ENCODE peak calls at places on chromosomes 12 and 14, in eight cellular contexts. I is astrocyte, L is breast epithelium, K is BE2C, Y is ovary, U is A549, F is BJ, X is endodermal cell. T is an unnamed sample.

GRCh38 chr12:116558280-116559079 is 701 bp upstream of the MAP1LC3B2 start:
- DNase-seq in I (no peak), L (no peak), K (no peak), Y (no peak), U (no peak), F (no peak), X (no peak), T (no peak)

GRCh38 chr14:58737511-58737910 is 99.7 kb downstream of the DACT1 start:
- DNase-seq in I (no peak), L (no peak), K (no peak), Y (no peak), U (no peak), F (no peak), X (no peak), T (no peak)

GRCh38 chr12:33588082-33588712 is 148.6 kb upstream of the SYT10 start:
- DNase-seq in I (peak; percentile 79), L (no peak), K (no peak), Y (no peak), U (peak; percentile 49), F (no peak), X (peak; percentile 61), T (no peak)

GRCh38 chr12:132166801-132167591 is 22.7 kb downstream of the NOC4L start:
- DNase-seq in I (no peak), L (no peak), K (no peak), Y (no peak), U (no peak), F (no peak), X (no peak), T (no peak)

GRCh38 chr12:42325326-42325775 is 543 bp downstream of the ZCRB1 start:
- DNase-seq in I (no peak), L (no peak), K (no peak), Y (no peak), U (no peak), F (no peak), X (no peak), T (no peak)

GRCh38 chr14:106347890-106348755 is 821.7 kb downstream of the TMEM121 start:
- DNase-seq in I (no peak), L (no peak), K (no peak), Y (no peak), U (no peak), F (no peak), X (peak; percentile 48), T (no peak)

GRCh38 chr12:52126050-52126604 is 46.6 kb downstream of the SMIM41 start:
- DNase-seq in I (no peak), L (peak; percentile 31), K (peak; percentile 76), Y (no peak), U (no peak), F (no peak), X (peak; percentile 52), T (no peak)

GRCh38 chr12:118052324-118053070 is 8.5 kb downstream of the WSB2 start:
- DNase-seq in I (peak; percentile 98), L (peak; percentile 85), K (no peak), Y (peak; percentile 67), U (peak; percentile 96), F (peak; percentile 96), X (peak; percentile 63), T (no peak)

GRCh38 chr12:26293612-26294011 is 98.2 kb downstream of the SSPN start:
- DNase-seq in I (peak; percentile 62), L (no peak), K (no peak), Y (no peak), U (no peak), F (no peak), X (no peak), T (no peak)

GRCh38 chr12:26298785-26299621 is 103.6 kb downstream of the SSPN start:
- DNase-seq in I (peak; percentile 88), L (no peak), K (no peak), Y (no peak), U (peak; percentile 52), F (peak; percentile 65), X (no peak), T (no peak)

GRCh38 chr12:26292596-26292995 is 97.2 kb downstream of the SSPN start:
- DNase-seq in I (no peak), L (no peak), K (no peak), Y (no peak), U (no peak), F (no peak), X (no peak), T (no peak)

GRCh38 chr12:26297386-26298070 is 102.2 kb downstream of the SSPN start:
- DNase-seq in I (peak; percentile 76), L (no peak), K (no peak), Y (no peak), U (no peak), F (no peak), X (no peak), T (no peak)

GRCh38 chr12:26295001-26295400 is 99.6 kb downstream of the SSPN start:
- DNase-seq in I (no peak), L (no peak), K (no peak), Y (no peak), U (no peak), F (no peak), X (no peak), T (no peak)
- TF ChIP-seq CTCF in I (no peak), L (no peak), K (no peak), Y (no peak), U (no peak), F (no peak), X (no peak), T (no peak)

GRCh38 chr14:72782182-72782508 is 111.8 kb downstream of the DPF3 start:
- DNase-seq in I (no peak), L (no peak), K (no peak), Y (no peak), U (no peak), F (no peak), X (no peak), T (no peak)

GRCh38 chr14:72779679-72780078 is 114.2 kb downstream of the DPF3 start:
- DNase-seq in I (no peak), L (no peak), K (no peak), Y (no peak), U (no peak), F (no peak), X (peak; percentile 25), T (no peak)

GRCh38 chr14:72780771-72781170 is 113.1 kb downstream of the DPF3 start:
- DNase-seq in I (peak; percentile 81), L (no peak), K (no peak), Y (no peak), U (no peak), F (peak; percentile 61), X (no peak), T (no peak)

GRCh38 chr14:72782817-72783216 is 111.1 kb downstream of the DPF3 start:
- DNase-seq in I (no peak), L (no peak), K (no peak), Y (no peak), U (no peak), F (no peak), X (no peak), T (no peak)

DNA sequence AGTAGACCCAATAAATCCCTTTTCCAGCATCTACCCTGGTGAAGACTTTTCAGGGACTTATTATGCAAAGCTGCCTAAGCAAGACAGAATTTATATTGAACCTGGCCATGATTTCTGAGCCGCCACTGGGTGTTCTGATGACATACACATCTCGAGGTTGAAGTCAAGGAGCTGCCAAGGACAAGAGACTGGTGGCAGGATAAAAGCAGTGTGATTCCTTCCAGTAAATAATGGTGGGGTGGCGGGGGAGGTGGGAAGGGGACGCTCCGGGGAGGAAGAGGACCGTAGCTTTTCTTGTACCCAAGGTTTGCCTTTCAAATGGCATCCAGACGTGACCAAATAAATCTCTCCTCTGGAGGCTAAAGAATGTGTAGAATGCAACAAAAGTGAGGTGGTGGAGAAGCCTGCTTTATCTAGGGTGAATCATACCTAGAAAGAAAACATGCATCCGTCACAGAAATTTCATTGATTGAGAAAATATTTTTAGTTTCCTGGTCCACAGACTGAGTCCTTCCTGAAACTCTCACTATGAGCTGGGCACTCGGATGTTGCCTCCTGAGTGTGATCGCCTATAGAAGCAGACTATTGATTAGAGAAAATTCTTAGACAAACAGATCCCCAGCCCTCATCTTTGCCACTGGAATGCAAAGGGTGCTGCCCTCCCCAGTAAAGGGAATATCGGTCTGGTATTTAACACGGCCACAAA is 112.3 kb downstream of the DPF3 start:
- DNase-seq in I (peak; percentile 88), L (no peak), K (no peak), Y (no peak), U (peak; percentile 51), F (no peak), X (peak; percentile 30), T (no peak)
- TF ChIP-seq CTCF in I (no peak), L (no peak), K (no peak), Y (no peak), U (no peak), F (no peak), X (no peak), T (no peak)

GRCh38 chr12:6369916-6370575 is 5.3 kb downstream of the SCNN1A start:
- DNase-seq in I (no peak), L (no peak), K (no peak), Y (no peak), U (peak; percentile 60), F (no peak), X (peak; percentile 43), T (no peak)

GRCh38 chr12:6373022-6373787 is 2.2 kb downstream of the SCNN1A start:
- DNase-seq in I (no peak), L (no peak), K (no peak), Y (no peak), U (no peak), F (no peak), X (no peak), T (no peak)

GRCh38 chr12:6370576-6370935 is 4.8 kb downstream of the SCNN1A start:
- DNase-seq in I (no peak), L (no peak), K (no peak), Y (no peak), U (no peak), F (no peak), X (peak; percentile 69), T (no peak)

GRCh38 chr12:6372403-6373003 is 2.9 kb downstream of the SCNN1A start:
- DNase-seq in I (peak; percentile 80), L (peak; percentile 76), K (no peak), Y (no peak), U (peak; percentile 94), F (peak; percentile 77), X (peak; percentile 82), T (no peak)

GRCh38 chr12:6370994-6371754 is 4.2 kb downstream of the SCNN1A start:
- DNase-seq in I (peak; percentile 76), L (no peak), K (no peak), Y (no peak), U (peak; percentile 99), F (no peak), X (peak; percentile 100), T (no peak)
- TF ChIP-seq CTCF in I (peak; percentile 13), L (peak; percentile 32), K (peak; percentile 22), Y (no peak), U (peak; percentile 28), F (peak; percentile 30), X (peak; percentile 87), T (no peak)

DNA sequence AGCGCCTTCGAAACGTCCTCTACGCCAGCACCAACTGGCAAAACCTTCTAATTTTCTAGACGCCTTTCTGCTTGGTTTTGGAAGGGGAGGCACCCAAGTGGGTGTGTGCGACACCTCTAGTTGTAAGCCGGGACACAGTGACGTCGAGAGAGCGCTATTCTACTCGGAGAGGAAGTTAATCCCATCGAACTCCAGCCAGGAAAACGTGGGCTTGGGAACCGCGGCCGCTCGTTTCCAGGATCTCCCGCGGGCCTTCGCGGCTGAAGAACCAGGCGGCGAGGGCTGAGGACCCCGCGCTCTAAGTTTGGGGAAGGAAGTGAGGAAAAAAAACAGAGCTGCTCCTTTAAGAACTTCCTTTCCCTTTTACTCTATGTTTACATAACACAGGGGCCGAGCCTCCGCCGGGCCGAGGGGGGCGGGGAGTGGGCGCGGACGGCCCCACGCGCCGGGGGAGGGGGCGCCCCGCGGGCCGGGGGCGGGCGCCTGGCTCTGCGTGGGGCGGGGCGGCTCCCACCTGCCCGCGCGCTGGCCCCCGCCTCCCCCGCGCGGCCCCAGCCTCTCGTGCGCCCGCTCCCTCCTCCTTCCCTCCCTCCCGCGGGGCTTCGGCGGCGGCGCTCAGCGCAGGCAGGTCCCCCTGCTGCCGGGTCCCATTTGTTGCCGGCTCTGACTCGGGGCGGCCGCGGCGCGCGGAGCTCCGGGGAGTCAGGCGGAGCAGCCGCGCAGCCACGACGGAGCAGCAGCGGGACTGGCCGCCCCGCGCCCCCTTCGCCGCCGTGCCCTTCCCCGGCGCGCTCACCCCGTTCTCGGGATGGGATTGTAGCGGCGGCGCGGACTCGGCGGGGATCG is at the start of gene PELI2:
- DNase-seq in I (peak; percentile 51), L (peak; percentile 65), K (peak; percentile 81), Y (peak; percentile 91), U (peak; percentile 65), F (no peak), X (peak; percentile 90), T (peak; percentile 84)
- TF ChIP-seq CTCF in I (no peak), L (no peak), K (peak; percentile 2), Y (peak; percentile 60), U (no peak), F (peak; percentile 8), X (peak; percentile 57), T (no peak)